ENCODE peak calls at places on chromosomes 11 and 22, in nine cellular contexts. One of them, this sample, is unnamed. For H3K4me1 and H3K27me3, the result is how much of the 10 kb centered on the place peaks cover.

GRCh38 chr22:26777402-26777801 is 120.0 kb downstream of the MIAT start:
- DNase-seq in HCT116: no peak
- DNase-seq in PC-3: peak
- DNase-seq in Peyer's patch: no peak
- DNase-seq in MM.1S: no peak
- DNase-seq in neural progenitor cell: no peak
- DNase-seq in uterus: no peak
- DNase-seq in colonic mucosa: no peak
- DNase-seq in thyroid gland: no peak
- DNase-seq in this sample: no peak

GRCh38 chr11:990101-990500 is 46.4 kb downstream of the MUC6 start:
- DNase-seq in Peyer's patch: no peak
- DNase-seq in uterus: no peak
- DNase-seq in colonic mucosa: no peak
- DNase-seq in thyroid gland: no peak
- DNase-seq in HCT116: no peak
- DNase-seq in neural progenitor cell: no peak
- DNase-seq in MM.1S: no peak
- DNase-seq in PC-3: no peak
- DNase-seq in this sample: no peak

GRCh38 chr11:126360049-126360446 is 4.6 kb downstream of the ST3GAL4 start:
- DNase-seq in neural progenitor cell: no peak
- DNase-seq in uterus: no peak
- DNase-seq in PC-3: no peak
- DNase-seq in Peyer's patch: no peak
- DNase-seq in MM.1S: no peak
- DNase-seq in thyroid gland: no peak
- DNase-seq in HCT116: no peak
- DNase-seq in colonic mucosa: no peak
- DNase-seq in this sample: no peak

GRCh38 chr11:45259607-45260006 is 26.5 kb downstream of the SYT13 start:
- DNase-seq in Peyer's patch: no peak
- DNase-seq in neural progenitor cell: no peak
- DNase-seq in MM.1S: no peak
- DNase-seq in colonic mucosa: peak
- DNase-seq in thyroid gland: peak
- DNase-seq in PC-3: peak
- DNase-seq in HCT116: peak
- DNase-seq in uterus: no peak
- DNase-seq in this sample: no peak

GRCh38 chr11:122804161-122804560 is 34.1 kb upstream of the CRTAM start:
- DNase-seq in colonic mucosa: no peak
- DNase-seq in uterus: no peak
- DNase-seq in thyroid gland: no peak
- DNase-seq in MM.1S: no peak
- DNase-seq in PC-3: peak
- DNase-seq in HCT116: no peak
- DNase-seq in Peyer's patch: no peak
- DNase-seq in neural progenitor cell: no peak
- DNase-seq in this sample: no peak

GRCh38 chr22:39243443-39244072 is 1.2 kb downstream of the PDGFB start:
- DNase-seq in colonic mucosa: no peak
- DNase-seq in neural progenitor cell: peak
- DNase-seq in MM.1S: peak
- DNase-seq in thyroid gland: no peak
- DNase-seq in HCT116: no peak
- DNase-seq in Peyer's patch: no peak
- DNase-seq in uterus: no peak
- DNase-seq in PC-3: peak
- DNase-seq in this sample: no peak

GRCh38 chr22:39279170-39279850 is 34.5 kb upstream of the PDGFB start:
- DNase-seq in Peyer's patch: no peak
- DNase-seq in colonic mucosa: no peak
- DNase-seq in HCT116: no peak
- DNase-seq in uterus: no peak
- DNase-seq in thyroid gland: no peak
- DNase-seq in neural progenitor cell: no peak
- DNase-seq in MM.1S: no peak
- DNase-seq in PC-3: no peak
- DNase-seq in this sample: no peak

GRCh38 chr22:49536571-49537131 is 291.0 kb downstream of the BRD1 start:
- DNase-seq in MM.1S: no peak
- DNase-seq in Peyer's patch: peak
- DNase-seq in uterus: no peak
- DNase-seq in HCT116: no peak
- DNase-seq in thyroid gland: no peak
- DNase-seq in colonic mucosa: no peak
- DNase-seq in neural progenitor cell: peak
- DNase-seq in PC-3: no peak
- DNase-seq in this sample: no peak

GRCh38 chr22:39129081-39129480 is 23.4 kb downstream of the CBX7 start:
- DNase-seq in Peyer's patch: no peak
- DNase-seq in MM.1S: no peak
- DNase-seq in HCT116: no peak
- DNase-seq in neural progenitor cell: no peak
- DNase-seq in PC-3: no peak
- DNase-seq in colonic mucosa: peak
- DNase-seq in uterus: no peak
- DNase-seq in thyroid gland: no peak
- DNase-seq in this sample: no peak

GRCh38 chr11:68840661-68841653 is 759 bp downstream of the CPT1A start:
- DNase-seq in thyroid gland: peak
- DNase-seq in MM.1S: peak
- DNase-seq in HCT116: no peak
- DNase-seq in uterus: peak
- DNase-seq in colonic mucosa: peak
- DNase-seq in neural progenitor cell: peak
- DNase-seq in PC-3: peak
- DNase-seq in Peyer's patch: peak
- DNase-seq in this sample: no peak

GRCh38 chr11:4455439-4455838 is 6.3 kb downstream of the OR52K2 start:
- DNase-seq in uterus: no peak
- DNase-seq in thyroid gland: no peak
- DNase-seq in Peyer's patch: no peak
- DNase-seq in PC-3: no peak
- DNase-seq in MM.1S: no peak
- DNase-seq in neural progenitor cell: no peak
- DNase-seq in HCT116: no peak
- DNase-seq in colonic mucosa: no peak
- DNase-seq in this sample: no peak

DNA sequence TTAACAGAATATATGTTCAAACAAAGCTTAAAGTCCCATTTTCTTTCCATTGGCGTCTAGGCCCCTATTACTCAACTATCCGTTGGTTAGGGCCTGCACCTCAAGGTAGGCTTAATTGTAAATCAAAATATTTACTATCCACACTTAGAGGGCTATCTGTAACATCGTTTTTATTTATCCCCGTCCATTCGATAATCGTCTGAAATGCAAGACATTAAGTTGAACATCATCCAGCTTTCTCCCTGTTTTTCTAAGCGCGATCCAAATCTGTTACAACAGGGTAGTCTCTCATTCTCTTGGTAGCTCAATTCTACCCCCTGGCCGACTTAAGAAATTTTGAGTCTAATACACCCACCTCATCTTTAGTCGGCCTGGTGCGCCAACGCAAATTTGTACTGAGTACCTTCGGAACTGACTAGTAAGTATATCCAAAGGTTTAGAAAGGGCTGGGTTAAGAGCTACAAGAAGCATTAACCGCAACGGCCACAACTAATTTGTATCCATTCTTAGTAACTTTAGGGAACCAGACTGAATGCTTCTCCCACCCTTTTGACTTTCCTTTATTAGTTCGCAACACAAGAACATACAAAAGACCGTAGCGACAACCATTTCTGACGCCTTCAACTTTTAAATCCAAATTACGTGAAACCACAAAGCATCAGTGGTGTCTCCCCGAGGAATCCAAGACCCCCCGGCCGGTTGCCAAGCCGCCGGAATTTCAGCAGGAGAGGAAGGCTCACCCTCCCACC is 1.1 kb upstream of the ZNF143 start:
- DNase-seq in neural progenitor cell: no peak
- DNase-seq in PC-3: peak
- DNase-seq in MM.1S: peak
- DNase-seq in uterus: peak
- DNase-seq in Peyer's patch: no peak
- DNase-seq in HCT116: peak
- DNase-seq in thyroid gland: peak
- DNase-seq in colonic mucosa: peak
- DNase-seq in this sample: peak
- TF ChIP-seq CTCF in neural progenitor cell: no peak
- TF ChIP-seq CTCF in PC-3: no peak
- TF ChIP-seq CTCF in MM.1S: no peak
- TF ChIP-seq CTCF in uterus: no peak
- TF ChIP-seq CTCF in Peyer's patch: no peak
- TF ChIP-seq CTCF in HCT116: no peak
- TF ChIP-seq CTCF in thyroid gland: no peak
- TF ChIP-seq CTCF in colonic mucosa: no peak
- TF ChIP-seq CTCF in this sample: no peak

GRCh38 chr11:134033696-134034491 is 35.0 kb upstream of the JAM3 start:
- DNase-seq in PC-3: peak
- DNase-seq in thyroid gland: peak
- DNase-seq in Peyer's patch: peak
- DNase-seq in colonic mucosa: peak
- DNase-seq in MM.1S: peak
- DNase-seq in uterus: peak
- DNase-seq in HCT116: peak
- DNase-seq in neural progenitor cell: peak
- DNase-seq in this sample: peak

GRCh38 chr11:134032501-134033091 is 36.3 kb upstream of the JAM3 start:
- DNase-seq in PC-3: no peak
- DNase-seq in uterus: peak
- DNase-seq in MM.1S: no peak
- DNase-seq in Peyer's patch: no peak
- DNase-seq in thyroid gland: no peak
- DNase-seq in neural progenitor cell: no peak
- DNase-seq in colonic mucosa: peak
- DNase-seq in HCT116: no peak
- DNase-seq in this sample: no peak

GRCh38 chr11:134036484-134037092 is 32.3 kb upstream of the JAM3 start:
- DNase-seq in PC-3: no peak
- DNase-seq in colonic mucosa: no peak
- DNase-seq in HCT116: no peak
- DNase-seq in uterus: no peak
- DNase-seq in MM.1S: no peak
- DNase-seq in neural progenitor cell: peak
- DNase-seq in Peyer's patch: no peak
- DNase-seq in thyroid gland: peak
- DNase-seq in this sample: peak

GRCh38 chr11:134033276-134033675 is 35.6 kb upstream of the JAM3 start:
- DNase-seq in uterus: no peak
- DNase-seq in HCT116: no peak
- DNase-seq in thyroid gland: no peak
- DNase-seq in neural progenitor cell: no peak
- DNase-seq in PC-3: no peak
- DNase-seq in Peyer's patch: no peak
- DNase-seq in colonic mucosa: no peak
- DNase-seq in MM.1S: no peak
- DNase-seq in this sample: no peak

GRCh38 chr11:134034496-134035381 is 34.1 kb upstream of the JAM3 start:
- DNase-seq in PC-3: peak
- DNase-seq in MM.1S: no peak
- DNase-seq in uterus: no peak
- DNase-seq in colonic mucosa: no peak
- DNase-seq in HCT116: no peak
- DNase-seq in neural progenitor cell: no peak
- DNase-seq in thyroid gland: peak
- DNase-seq in Peyer's patch: no peak
- DNase-seq in this sample: peak
- H3K4me1 ChIP-seq in PC-3: under half
- H3K4me1 ChIP-seq in MM.1S: under half
- H3K4me1 ChIP-seq in uterus: under half
- H3K4me1 ChIP-seq in colonic mucosa: under half
- H3K4me1 ChIP-seq in HCT116: under half
- H3K4me1 ChIP-seq in neural progenitor cell: under half
- H3K4me1 ChIP-seq in thyroid gland: under half
- H3K4me1 ChIP-seq in Peyer's patch: under half
- H3K4me1 ChIP-seq in this sample: half or more

DNA sequence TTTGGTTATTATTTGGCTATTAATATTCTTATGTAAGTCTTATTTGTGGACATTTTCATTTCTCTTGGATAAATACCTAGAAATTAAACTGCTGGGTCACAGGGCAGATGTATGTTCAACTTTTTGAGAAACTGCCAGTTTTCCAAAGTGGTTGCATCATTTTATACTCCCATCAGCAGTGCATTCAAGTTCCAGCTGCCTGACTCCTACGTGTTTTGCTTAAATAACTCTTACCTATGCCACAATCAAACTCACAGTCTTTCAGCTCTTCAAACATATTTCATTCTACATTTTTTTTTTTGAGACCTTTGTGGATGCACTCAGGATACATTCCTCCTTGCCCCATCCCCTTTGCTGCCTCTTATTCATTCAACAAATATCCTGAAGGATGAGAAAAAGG is 9.2 kb downstream of the TCF20 start:
- DNase-seq in PC-3: no peak
- DNase-seq in uterus: no peak
- DNase-seq in colonic mucosa: no peak
- DNase-seq in neural progenitor cell: no peak
- DNase-seq in MM.1S: no peak
- DNase-seq in thyroid gland: no peak
- DNase-seq in HCT116: no peak
- DNase-seq in Peyer's patch: no peak
- DNase-seq in this sample: no peak
- H3K27me3 ChIP-seq in PC-3: under half
- H3K27me3 ChIP-seq in uterus: under half
- H3K27me3 ChIP-seq in colonic mucosa: under half
- H3K27me3 ChIP-seq in neural progenitor cell: under half
- H3K27me3 ChIP-seq in MM.1S: under half
- H3K27me3 ChIP-seq in thyroid gland: under half
- H3K27me3 ChIP-seq in HCT116: under half
- H3K27me3 ChIP-seq in Peyer's patch: under half
- H3K27me3 ChIP-seq in this sample: under half

GRCh38 chr11:119298726-119299125 is 18.2 kb downstream of the MCAM start:
- DNase-seq in HCT116: no peak
- DNase-seq in neural progenitor cell: no peak
- DNase-seq in thyroid gland: no peak
- DNase-seq in uterus: no peak
- DNase-seq in MM.1S: no peak
- DNase-seq in colonic mucosa: no peak
- DNase-seq in Peyer's patch: no peak
- DNase-seq in PC-3: no peak
- DNase-seq in this sample: no peak

GRCh38 chr11:119293461-119293860 is 23.5 kb downstream of the MCAM start:
- DNase-seq in MM.1S: no peak
- DNase-seq in PC-3: no peak
- DNase-seq in HCT116: no peak
- DNase-seq in thyroid gland: no peak
- DNase-seq in neural progenitor cell: no peak
- DNase-seq in uterus: no peak
- DNase-seq in colonic mucosa: no peak
- DNase-seq in Peyer's patch: no peak
- DNase-seq in this sample: no peak

GRCh38 chr11:119297938-119298337 is 19.0 kb downstream of the MCAM start:
- DNase-seq in HCT116: no peak
- DNase-seq in thyroid gland: no peak
- DNase-seq in MM.1S: no peak
- DNase-seq in PC-3: no peak
- DNase-seq in uterus: no peak
- DNase-seq in Peyer's patch: no peak
- DNase-seq in colonic mucosa: no peak
- DNase-seq in neural progenitor cell: no peak
- DNase-seq in this sample: no peak

GRCh38 chr11:119290894-119291497 is 25.9 kb downstream of the MCAM start:
- DNase-seq in neural progenitor cell: no peak
- DNase-seq in MM.1S: no peak
- DNase-seq in thyroid gland: no peak
- DNase-seq in colonic mucosa: no peak
- DNase-seq in PC-3: no peak
- DNase-seq in HCT116: peak
- DNase-seq in uterus: no peak
- DNase-seq in Peyer's patch: no peak
- DNase-seq in this sample: no peak

GRCh38 chr11:119295178-119295577 is 21.8 kb downstream of the MCAM start:
- DNase-seq in PC-3: peak
- DNase-seq in uterus: no peak
- DNase-seq in neural progenitor cell: no peak
- DNase-seq in MM.1S: no peak
- DNase-seq in Peyer's patch: no peak
- DNase-seq in colonic mucosa: no peak
- DNase-seq in thyroid gland: no peak
- DNase-seq in HCT116: no peak
- DNase-seq in this sample: no peak
- TF ChIP-seq CTCF in PC-3: peak
- TF ChIP-seq CTCF in uterus: no peak
- TF ChIP-seq CTCF in neural progenitor cell: peak
- TF ChIP-seq CTCF in MM.1S: peak
- TF ChIP-seq CTCF in Peyer's patch: no peak
- TF ChIP-seq CTCF in colonic mucosa: no peak
- TF ChIP-seq CTCF in thyroid gland: no peak
- TF ChIP-seq CTCF in HCT116: no peak
- TF ChIP-seq CTCF in this sample: no peak

This sample was measured in CD8-positive, alpha-beta T cell.